ENCODE peak calls at places on chromosomes 1 and 21, in five cellular contexts. W is mammary epithelial cell, C is left lung, J is brain microvascular endothelial cell, Q is esophagus muscularis mucosa. L is an unnamed sample.

GRCh38 chr1:227764019-227764391 is 28.8 kb downstream of the SNAP47 start:
- DNase-seq in J (no peak), C (no peak), Q (no peak), W (peak; percentile 68), L (no peak)

GRCh38 chr21:39348040-39348354 is 891 bp downstream of the HMGN1 start:
- DNase-seq in C (no peak), W (no peak), J (no peak), Q (no peak), L (no peak)

GRCh38 chr1:27052527-27052926 is 39.9 kb upstream of the TENT5B start:
- DNase-seq in J (no peak), Q (no peak), W (no peak), C (no peak), L (no peak)

GRCh38 chr1:95778217-95778616 is 544.2 kb downstream of the RWDD3 start:
- DNase-seq in C (no peak), Q (no peak), J (no peak), W (no peak), L (no peak)

GRCh38 chr1:227308367-227309336 is 9.6 kb downstream of the CDC42BPA start:
- DNase-seq in C (no peak), J (no peak), Q (no peak), W (no peak), L (no peak)

GRCh38 chr1:28803662-28804061 is 8.3 kb upstream of the OPRD1 start:
- DNase-seq in Q (no peak), W (no peak), J (no peak), C (no peak), L (no peak)

GRCh38 chr1:107740574-107740973 is 224.4 kb downstream of the VAV3 start:
- DNase-seq in C (no peak), Q (no peak), W (no peak), J (no peak), L (no peak)

GRCh38 chr21:44865561-44866280 is 7.8 kb downstream of the PTTG1IP start:
- DNase-seq in Q (no peak), C (no peak), J (no peak), W (no peak), L (no peak)

GRCh38 chr1:14959295-14959694 is 194.3 kb upstream of the TMEM51 start:
- DNase-seq in J (no peak), Q (no peak), W (no peak), C (peak; percentile 41), L (no peak)

GRCh38 chr1:46520063-46520911 is 30.7 kb downstream of the DMBX1 start:
- DNase-seq in Q (no peak), C (peak; percentile 80), W (peak; percentile 68), J (peak; percentile 83), L (no peak)

GRCh38 chr1:205144751-205145150 is 23.0 kb upstream of the RBBP5 start:
- DNase-seq in C (no peak), J (no peak), W (no peak), Q (no peak), L (no peak)

GRCh38 chr1:41435570-41436178 is 48.8 kb downstream of the EDN2 start:
- DNase-seq in C (no peak), Q (no peak), W (no peak), J (peak; percentile 69), L (no peak)

GRCh38 chr1:59697138-59697811 is 117.5 kb upstream of the HOOK1 start:
- DNase-seq in Q (no peak), J (no peak), C (no peak), W (no peak), L (no peak)

GRCh38 chr21:25964009-25964408 is 206.6 kb downstream of the APP start:
- DNase-seq in C (no peak), J (no peak), W (no peak), Q (no peak), L (no peak)

GRCh38 chr1:215273838-215274516 is 191.4 kb downstream of the KCNK2 start:
- DNase-seq in Q (no peak), W (peak; percentile 55), J (peak; percentile 11), C (no peak), L (no peak)

GRCh38 chr1:41365772-41366427 is 4.7 kb downstream of the FOXO6 start:
- DNase-seq in C (no peak), W (no peak), Q (no peak), J (no peak), L (no peak)

GRCh38 chr1:203522237-203522636 is 28.3 kb downstream of the OPTC start:
- DNase-seq in C (no peak), J (no peak), Q (no peak), W (no peak), L (no peak)

GRCh38 chr1:93769767-93770166 is 88.1 kb upstream of the BCAR3 start:
- DNase-seq in J (no peak), C (no peak), Q (no peak), W (no peak), L (no peak)

GRCh38 chr1:226785805-226786204 is 46.7 kb upstream of the ITPKB start:
- DNase-seq in J (no peak), C (no peak), Q (no peak), W (no peak), L (no peak)

GRCh38 chr1:239952348-239953307 is 139.1 kb upstream of the FMN2 start:
- DNase-seq in C (peak; percentile 74), J (peak; percentile 10), W (no peak), Q (no peak), L (no peak)

GRCh38 chr1:182666736-182667135 is 17.7 kb downstream of the RGS8 start:
- DNase-seq in J (no peak), C (no peak), Q (no peak), W (no peak), L (no peak)

GRCh38 chr1:8396912-8397406 is 79.0 kb downstream of the SLC45A1 start:
- DNase-seq in Q (no peak), W (peak; percentile 98), C (no peak), J (peak; percentile 99), L (peak; percentile 89)

GRCh38 chr1:228830185-228830953 is 95.1 kb downstream of the RHOU start:
- DNase-seq in J (no peak), C (no peak), Q (peak; percentile 24), W (no peak), L (no peak)

GRCh38 chr1:94081566-94082344 is 39.2 kb downstream of the ABCA4 start:
- DNase-seq in Q (no peak), W (peak; percentile 98), J (peak; percentile 70), C (no peak), L (no peak)

GRCh38 chr1:116754203-116754977 is at the start of gene CD2:
- DNase-seq in Q (no peak), C (no peak), J (no peak), W (no peak), L (no peak)

GRCh38 chr1:243946946-243947345 is 96.9 kb upstream of the AKT3 start:
- DNase-seq in J (no peak), C (no peak), Q (peak; percentile 80), W (peak; percentile 8), L (no peak)

GRCh38 chr1:171389176-171389575 is 75.2 kb downstream of the FMO4 start:
- DNase-seq in W (no peak), C (no peak), J (peak; percentile 27), Q (no peak), L (no peak)

GRCh38 chr1:42957880-42958487 is 684 bp downstream of the SLC2A1 start:
- DNase-seq in W (peak; percentile 63), C (peak; percentile 84), J (peak; percentile 23), Q (no peak), L (no peak)

GRCh38 chr1:42953182-42954180 is 5.2 kb downstream of the SLC2A1 start:
- DNase-seq in J (no peak), W (peak; percentile 74), Q (no peak), C (peak; percentile 40), L (no peak)

GRCh38 chr1:42956739-42957138 is 1.9 kb downstream of the SLC2A1 start:
- DNase-seq in J (no peak), C (no peak), Q (no peak), W (no peak), L (no peak)

GRCh38 chr1:42957229-42957879 is 1.3 kb downstream of the SLC2A1 start:
- DNase-seq in C (no peak), Q (no peak), W (no peak), J (no peak), L (no peak)

DNA sequence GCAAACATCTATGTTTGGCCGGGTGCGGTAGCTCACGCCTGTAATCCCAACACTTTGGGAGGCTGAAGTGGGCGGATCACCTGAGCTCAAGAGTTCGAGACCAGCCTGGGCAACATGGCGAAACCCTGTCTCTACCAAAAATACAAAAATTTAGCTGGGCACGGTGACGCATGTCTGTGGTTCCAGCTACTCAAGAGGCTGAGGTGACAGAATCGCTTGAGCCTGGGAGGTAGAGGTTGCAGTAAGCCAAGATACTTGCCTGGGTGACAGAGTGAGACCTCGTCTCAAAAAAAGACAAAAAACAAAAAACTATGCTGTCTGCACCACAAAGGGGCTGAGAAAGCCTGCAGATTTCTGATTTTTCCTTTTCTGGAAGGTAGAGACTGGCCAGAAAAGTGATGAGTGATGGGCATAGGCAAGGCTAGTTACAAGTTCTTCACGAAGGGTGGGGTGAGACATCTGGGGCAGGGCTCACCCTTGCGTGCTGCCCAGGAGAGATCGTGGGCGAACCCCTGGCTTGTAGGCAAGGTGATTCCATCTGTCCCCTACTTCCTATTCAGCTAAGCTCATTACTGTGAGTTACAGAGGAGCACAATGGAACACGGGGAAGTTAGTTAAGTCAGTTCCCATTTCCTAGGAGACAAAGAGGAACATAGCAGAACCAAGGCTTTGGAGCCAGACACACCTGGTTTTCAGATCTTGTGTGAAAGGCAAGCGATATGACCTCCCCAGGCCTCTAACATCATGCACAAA is 3.2 kb downstream of the SLC2A1 start:
- DNase-seq in W (no peak), Q (no peak), C (peak; percentile 11), J (no peak), L (no peak)
- H3K36me3 ChIP-seq in W (peaks cover 25% of the 10 kb centered on the region), Q (peaks cover 8% of the 10 kb centered on the region), C (no peaks in the 10 kb centered on the region), J (no peaks in the 10 kb centered on the region), L (no peaks in the 10 kb centered on the region)

GRCh38 chr1:44330935-44331334 is 24.1 kb downstream of the ERI3 start:
- DNase-seq in Q (no peak), C (no peak), J (no peak), W (no peak), L (no peak)

GRCh38 chr1:44326821-44327465 is 28.1 kb downstream of the ERI3 start:
- DNase-seq in J (peak; percentile 5), C (no peak), W (peak; percentile 52), Q (no peak), L (no peak)

GRCh38 chr1:44327679-44328491 is 27.2 kb downstream of the ERI3 start:
- DNase-seq in C (peak; percentile 78), Q (peak; percentile 95), W (peak; percentile 100), J (peak; percentile 100), L (no peak)

GRCh38 chr1:44326066-44326701 is 28.9 kb downstream of the ERI3 start:
- DNase-seq in J (no peak), W (no peak), C (no peak), Q (no peak), L (no peak)

GRCh38 chr1:44328767-44329416 is 26.2 kb downstream of the ERI3 start:
- DNase-seq in C (no peak), W (no peak), J (no peak), Q (no peak), L (no peak)
- H3K36me3 ChIP-seq in C (peaks cover 8% of the 10 kb centered on the region), W (no peaks in the 10 kb centered on the region), J (peaks cover 3% of the 10 kb centered on the region), Q (peaks cover 34% of the 10 kb centered on the region), L (no peaks in the 10 kb centered on the region)

GRCh38 chr1:39360726-39361125 is 130.7 kb upstream of the BMP8A start:
- DNase-seq in J (no peak), W (peak; percentile 14), C (no peak), Q (no peak), L (no peak)
- H3K36me3 ChIP-seq in J (peaks cover 72% of the 10 kb centered on the region), W (peaks cover 45% of the 10 kb centered on the region), C (peaks cover 97% of the 10 kb centered on the region), Q (peaks cover 90% of the 10 kb centered on the region), L (peaks cover 9% of the 10 kb centered on the region)

DNA sequence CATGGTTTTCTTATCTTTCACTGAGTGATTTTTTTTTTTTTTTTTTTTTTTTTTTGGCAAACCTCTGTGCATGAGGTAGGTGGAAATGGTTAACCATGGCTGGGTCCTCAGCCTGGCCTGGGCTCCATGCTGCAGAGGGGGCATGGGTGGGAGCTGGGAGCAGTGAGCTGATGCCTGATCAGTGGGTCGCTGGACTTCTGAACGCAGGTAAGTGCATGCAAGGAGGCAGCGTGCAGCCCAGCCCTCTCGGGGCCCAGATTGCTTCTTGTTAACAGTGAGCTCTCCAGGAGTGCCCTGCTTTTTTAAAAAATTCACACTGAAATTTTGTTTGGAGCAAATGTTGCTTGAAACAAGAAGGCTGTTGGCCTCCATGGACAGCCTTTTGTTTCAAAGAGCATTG is 75.2 kb downstream of the UCK2 start:
- DNase-seq in J (no peak), C (no peak), W (no peak), Q (no peak), L (no peak)
- H3K36me3 ChIP-seq in J (peaks cover 14% of the 10 kb centered on the region), C (peaks cover 33% of the 10 kb centered on the region), W (peaks cover 15% of the 10 kb centered on the region), Q (peaks cover 30% of the 10 kb centered on the region), L (no peaks in the 10 kb centered on the region)

L was measured in vagina.